ENCODE peak calls at places on chromosome 21, in four cellular contexts. W is activated T-cell treated with anti-CD3 and anti-CD28 coated beads for 1 hour; P is LHCN-M2; M is CD8-positive, alpha-beta T cell. B is an unnamed sample.

GRCh38 chr21:37704751-37705150 is 211.5 kb downstream of the KCNJ6 start:
- DNase-seq in W (no peak), P (no peak), M (no peak), B (no peak)

GRCh38 chr21:36716836-36717235 is 17.9 kb downstream of the SIM2 start:
- DNase-seq in W (no peak), P (no peak), M (no peak), B (no peak)

GRCh38 chr21:38475519-38475918 is 22.8 kb downstream of the ERG start:
- DNase-seq in W (no peak), P (peak), M (no peak), B (no peak)

GRCh38 chr21:45270306-45270821 is 17.3 kb downstream of the POFUT2 start:
- DNase-seq in W (no peak), P (no peak), M (no peak), B (no peak)

GRCh38 chr21:19648376-19648775 is 1244.8 kb upstream of the TMPRSS15 start:
- DNase-seq in W (no peak), P (no peak), M (no peak), B (no peak)

GRCh38 chr21:16534408-16535099 is 804.8 kb downstream of the USP25 start:
- DNase-seq in W (no peak), P (peak), M (no peak), B (no peak)

GRCh38 chr21:35291963-35292627 is 243.0 kb upstream of the RUNX1 start:
- DNase-seq in W (no peak), P (peak), M (no peak), B (no peak)

GRCh38 chr21:39518055-39518844 is 66.5 kb downstream of the SH3BGR start:
- DNase-seq in W (peak), P (peak), M (peak), B (no peak)

GRCh38 chr21:45592208-45592619 is 50.0 kb upstream of the SLC19A1 start:
- DNase-seq in W (peak), P (no peak), M (peak), B (no peak)

GRCh38 chr21:28193189-28193588 is 799.5 kb downstream of the LTN1 start:
- DNase-seq in W (no peak), P (no peak), M (no peak), B (no peak)

GRCh38 chr21:32492376-32492775 is 79.9 kb downstream of the EVA1C start:
- DNase-seq in W (no peak), P (no peak), M (no peak), B (no peak)

GRCh38 chr21:21199342-21200102 is 201.3 kb downstream of the NCAM2 start:
- DNase-seq in W (no peak), P (no peak), M (no peak), B (no peak)

GRCh38 chr21:39656209-39656608 is 43.5 kb downstream of the B3GALT5 start:
- DNase-seq in W (no peak), P (no peak), M (no peak), B (no peak)

GRCh38 chr21:16532841-16533240 is 803.1 kb downstream of the USP25 start:
- DNase-seq in W (no peak), P (peak), M (no peak), B (no peak)

GRCh38 chr21:45363921-45364463 is 41.0 kb upstream of the COL18A1 start:
- DNase-seq in W (no peak), P (peak), M (no peak), B (no peak)

GRCh38 chr21:44927587-44928461 is 7.1 kb upstream of the ITGB2 start:
- DNase-seq in W (peak), P (peak), M (peak), B (peak)